ENCODE peak calls at places on chromosomes 3 and 15, in five cellular contexts. One of them, this sample, is unnamed.
A peak's percentile ranks its signal among the peaks of the same experiment; 100 is the strongest.

GRCh38 chr3:146895026-146895749 is 290.0 kb upstream of the PLSCR5 start:
- DNase-seq in mammary epithelial cell: peak; percentile 17
- DNase-seq in HCT116: no peak
- DNase-seq in K562: no peak
- DNase-seq in DND-41: no peak
- DNase-seq in this sample: no peak

GRCh38 chr3:13193320-13194284 is 120.4 kb upstream of the IQSEC1 start:
- DNase-seq in mammary epithelial cell: no peak
- DNase-seq in K562: no peak
- DNase-seq in DND-41: no peak
- DNase-seq in HCT116: no peak
- DNase-seq in this sample: no peak

GRCh38 chr3:197425485-197426131 is 127.2 kb upstream of the DLG1 start:
- DNase-seq in K562: no peak
- DNase-seq in HCT116: no peak
- DNase-seq in mammary epithelial cell: no peak
- DNase-seq in DND-41: no peak
- DNase-seq in this sample: no peak

GRCh38 chr15:58165661-58166060 is 27.5 kb downstream of the AQP9 start:
- DNase-seq in HCT116: no peak
- DNase-seq in DND-41: no peak
- DNase-seq in mammary epithelial cell: no peak
- DNase-seq in K562: peak; percentile 48
- DNase-seq in this sample: no peak

GRCh38 chr3:165130709-165131108 is 52.4 kb upstream of the SI start:
- DNase-seq in DND-41: no peak
- DNase-seq in HCT116: no peak
- DNase-seq in K562: no peak
- DNase-seq in mammary epithelial cell: no peak
- DNase-seq in this sample: no peak

GRCh38 chr3:196694202-196694638 is 17.8 kb downstream of the CEP19 start:
- DNase-seq in HCT116: no peak
- DNase-seq in DND-41: no peak
- DNase-seq in mammary epithelial cell: no peak
- DNase-seq in K562: no peak
- DNase-seq in this sample: peak; percentile 61

GRCh38 chr3:134404366-134404885 is 30.2 kb upstream of the AMOTL2 start:
- DNase-seq in K562: no peak
- DNase-seq in mammary epithelial cell: no peak
- DNase-seq in DND-41: no peak
- DNase-seq in HCT116: no peak
- DNase-seq in this sample: no peak

GRCh38 chr3:71219744-71220638 is 363.5 kb downstream of the FOXP1 start:
- DNase-seq in HCT116: no peak
- DNase-seq in DND-41: no peak
- DNase-seq in K562: no peak
- DNase-seq in mammary epithelial cell: no peak
- DNase-seq in this sample: no peak

GRCh38 chr3:144185291-144185690 is 213.7 kb downstream of the DIPK2A start:
- DNase-seq in HCT116: no peak
- DNase-seq in mammary epithelial cell: no peak
- DNase-seq in K562: no peak
- DNase-seq in DND-41: no peak
- DNase-seq in this sample: no peak

GRCh38 chr3:180408654-180409053 is 193.3 kb upstream of the TTC14 start:
- DNase-seq in K562: no peak
- DNase-seq in mammary epithelial cell: peak; percentile 87
- DNase-seq in DND-41: no peak
- DNase-seq in HCT116: no peak
- DNase-seq in this sample: no peak

GRCh38 chr3:31600435-31600834 is 67.7 kb downstream of the STT3B start:
- DNase-seq in K562: no peak
- DNase-seq in mammary epithelial cell: no peak
- DNase-seq in DND-41: no peak
- DNase-seq in HCT116: no peak
- DNase-seq in this sample: no peak

GRCh38 chr3:187026321-187026678 is 96.0 kb downstream of the ST6GAL1 start:
- DNase-seq in DND-41: no peak
- DNase-seq in HCT116: no peak
- DNase-seq in K562: no peak
- DNase-seq in mammary epithelial cell: no peak
- DNase-seq in this sample: no peak

GRCh38 chr3:187027531-187027936 is 97.2 kb downstream of the ST6GAL1 start:
- DNase-seq in HCT116: no peak
- DNase-seq in DND-41: no peak
- DNase-seq in K562: no peak
- DNase-seq in mammary epithelial cell: no peak
- DNase-seq in this sample: no peak

GRCh38 chr3:187036394-187036793 is 102.9 kb downstream of the RPL39L start:
- DNase-seq in K562: no peak
- DNase-seq in mammary epithelial cell: no peak
- DNase-seq in DND-41: no peak
- DNase-seq in HCT116: no peak
- DNase-seq in this sample: no peak

DNA sequence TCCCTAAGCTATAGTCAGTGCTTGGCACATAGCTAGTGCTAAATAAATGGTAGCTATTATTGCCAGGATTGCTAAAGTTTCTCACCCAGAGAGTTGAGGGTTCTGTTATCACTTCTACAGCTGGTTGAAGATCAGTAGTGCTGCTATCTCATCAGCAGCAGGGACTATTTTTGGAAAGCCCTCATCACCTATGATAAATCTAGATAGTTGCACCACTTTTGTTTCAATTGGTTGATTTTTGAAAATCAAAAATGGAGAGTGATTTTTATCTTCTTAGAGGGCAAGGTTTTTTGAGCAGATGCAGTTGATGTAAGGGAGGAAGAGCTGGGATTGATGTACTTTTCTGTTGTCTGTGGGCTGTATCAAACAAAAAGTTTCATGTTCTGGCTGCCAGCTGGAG is 101.6 kb downstream of the ST6GAL1 start:
- DNase-seq in DND-41: no peak
- DNase-seq in HCT116: no peak
- DNase-seq in K562: no peak
- DNase-seq in mammary epithelial cell: no peak
- DNase-seq in this sample: no peak
- H3K27ac ChIP-seq in DND-41: no peak overlapping the region
- H3K27ac ChIP-seq in HCT116: no peak overlapping the region
- H3K27ac ChIP-seq in K562: no peak overlapping the region
- H3K27ac ChIP-seq in mammary epithelial cell: no peak overlapping the region
- H3K27ac ChIP-seq in this sample: no peak overlapping the region

DNA sequence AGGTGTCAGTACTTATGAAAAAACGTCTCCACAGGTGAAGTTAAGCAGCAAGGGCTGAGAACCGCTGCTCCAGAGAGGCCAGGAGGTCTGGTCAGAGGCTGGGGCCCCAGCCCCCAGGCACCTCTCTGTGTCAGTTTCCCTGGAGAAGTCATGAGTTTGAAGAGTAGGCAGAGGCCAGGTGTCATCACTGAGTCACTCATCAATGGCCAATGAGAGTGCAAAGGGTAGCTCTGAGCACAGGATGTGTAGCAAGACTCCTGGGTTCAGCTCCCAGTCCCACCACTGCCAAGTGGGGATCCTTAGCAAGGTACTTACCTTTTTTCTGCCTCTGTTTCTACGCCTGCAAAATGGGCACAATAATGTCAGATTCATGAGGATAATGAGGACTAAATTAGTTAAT is 47.9 kb downstream of the CORO2B start:
- DNase-seq in HCT116: no peak
- DNase-seq in mammary epithelial cell: peak; percentile 53
- DNase-seq in DND-41: no peak
- DNase-seq in K562: no peak
- DNase-seq in this sample: no peak
- TF ChIP-seq EZH2 in HCT116: no peak
- TF ChIP-seq EZH2 in mammary epithelial cell: no peak
- TF ChIP-seq EZH2 in DND-41: no peak
- TF ChIP-seq EZH2 in K562: no peak
- TF ChIP-seq EZH2 in this sample: no peak

DNA sequence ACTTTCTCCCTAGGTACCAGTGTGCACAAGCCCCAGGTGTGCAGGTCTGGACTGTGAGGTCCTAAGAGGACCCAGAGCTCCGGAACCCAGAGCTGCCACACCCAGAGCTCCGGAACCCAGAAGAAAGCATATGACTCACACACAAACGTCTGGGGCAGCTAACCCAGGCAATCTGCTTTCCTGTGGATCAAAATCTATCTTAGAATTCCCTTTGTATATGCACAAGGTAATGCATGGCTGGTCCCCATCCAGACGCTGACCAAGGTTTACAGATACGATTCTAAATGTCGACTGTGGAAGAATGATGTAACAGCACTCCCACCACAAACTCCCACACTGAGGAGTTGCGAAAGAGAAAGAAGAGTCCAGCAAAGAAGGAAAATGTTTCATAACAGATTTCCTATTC is 15.7 kb downstream of the KCNMB2 start:
- DNase-seq in HCT116: no peak
- DNase-seq in DND-41: no peak
- DNase-seq in mammary epithelial cell: no peak
- DNase-seq in K562: no peak
- DNase-seq in this sample: no peak
- H3K4me3 ChIP-seq in HCT116: no peak overlapping the region
- H3K4me3 ChIP-seq in DND-41: no peak overlapping the region
- H3K4me3 ChIP-seq in mammary epithelial cell: no peak overlapping the region
- H3K4me3 ChIP-seq in K562: no peak overlapping the region
- H3K4me3 ChIP-seq in this sample: no peak overlapping the region

GRCh38 chr3:160450846-160451245 is 1.3 kb upstream of the TRIM59 start:
- DNase-seq in mammary epithelial cell: no peak
- DNase-seq in HCT116: no peak
- DNase-seq in DND-41: no peak
- DNase-seq in K562: peak; percentile 34
- DNase-seq in this sample: no peak

GRCh38 chr3:160449660-160450598 is at the start of gene TRIM59:
- DNase-seq in DND-41: no peak
- DNase-seq in HCT116: peak; percentile 94
- DNase-seq in mammary epithelial cell: peak; percentile 98
- DNase-seq in K562: peak; percentile 98
- DNase-seq in this sample: peak; percentile 93

GRCh38 chr3:160446522-160447056 is 3.0 kb downstream of the TRIM59 start:
- DNase-seq in DND-41: no peak
- DNase-seq in HCT116: no peak
- DNase-seq in K562: no peak
- DNase-seq in mammary epithelial cell: no peak
- DNase-seq in this sample: no peak

GRCh38 chr3:160447544-160447943 is 2.0 kb downstream of the TRIM59 start:
- DNase-seq in DND-41: no peak
- DNase-seq in mammary epithelial cell: peak; percentile 36
- DNase-seq in HCT116: no peak
- DNase-seq in K562: no peak
- DNase-seq in this sample: no peak

DNA sequence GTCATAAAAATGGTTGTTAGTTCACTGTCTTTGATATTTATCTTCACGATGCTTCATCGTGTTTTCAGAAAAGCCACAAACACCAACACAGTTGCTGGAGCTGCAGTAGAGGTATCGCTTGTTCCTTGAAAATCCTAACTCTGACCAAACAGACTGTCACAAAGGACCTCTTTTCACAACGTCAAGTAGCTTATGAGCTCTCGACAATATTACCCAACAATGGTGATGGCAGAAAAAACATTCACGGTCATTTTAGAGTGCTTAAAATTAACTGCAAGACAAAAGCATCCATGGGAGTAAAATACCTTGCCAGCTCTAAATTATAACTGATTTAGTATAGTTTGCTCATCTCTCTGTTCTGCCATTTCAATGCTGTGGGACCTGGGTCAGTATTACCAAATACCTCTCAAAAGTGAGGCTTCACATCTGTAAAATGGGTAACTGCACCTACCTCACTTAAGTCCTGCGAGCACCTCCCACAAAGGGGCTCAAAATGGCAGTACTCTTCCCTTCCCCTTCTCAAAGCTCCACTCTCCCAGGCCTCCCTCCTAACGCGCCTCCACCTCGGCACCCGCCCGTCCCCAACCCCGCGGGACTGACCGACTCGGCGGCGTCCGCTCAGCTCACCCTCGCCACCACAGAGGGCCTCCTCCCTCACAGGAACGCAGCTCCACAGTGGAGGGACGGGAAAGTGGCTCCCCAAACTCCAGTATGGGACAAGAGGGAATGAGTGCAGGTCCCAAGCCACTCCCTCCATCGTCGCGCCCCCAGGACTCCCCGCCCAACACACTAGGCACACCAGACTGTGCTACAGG is 534 bp downstream of the TRIM59 start:
- DNase-seq in K562: no peak
- DNase-seq in DND-41: no peak
- DNase-seq in mammary epithelial cell: no peak
- DNase-seq in HCT116: no peak
- DNase-seq in this sample: peak; percentile 26
- H3K27ac ChIP-seq in K562: peak overlapping the region; percentile 98
- H3K27ac ChIP-seq in DND-41: no peak overlapping the region
- H3K27ac ChIP-seq in mammary epithelial cell: peak overlapping the region; percentile 60
- H3K27ac ChIP-seq in HCT116: peak overlapping the region; percentile 92
- H3K27ac ChIP-seq in this sample: peak overlapping the region; percentile 53

DNA sequence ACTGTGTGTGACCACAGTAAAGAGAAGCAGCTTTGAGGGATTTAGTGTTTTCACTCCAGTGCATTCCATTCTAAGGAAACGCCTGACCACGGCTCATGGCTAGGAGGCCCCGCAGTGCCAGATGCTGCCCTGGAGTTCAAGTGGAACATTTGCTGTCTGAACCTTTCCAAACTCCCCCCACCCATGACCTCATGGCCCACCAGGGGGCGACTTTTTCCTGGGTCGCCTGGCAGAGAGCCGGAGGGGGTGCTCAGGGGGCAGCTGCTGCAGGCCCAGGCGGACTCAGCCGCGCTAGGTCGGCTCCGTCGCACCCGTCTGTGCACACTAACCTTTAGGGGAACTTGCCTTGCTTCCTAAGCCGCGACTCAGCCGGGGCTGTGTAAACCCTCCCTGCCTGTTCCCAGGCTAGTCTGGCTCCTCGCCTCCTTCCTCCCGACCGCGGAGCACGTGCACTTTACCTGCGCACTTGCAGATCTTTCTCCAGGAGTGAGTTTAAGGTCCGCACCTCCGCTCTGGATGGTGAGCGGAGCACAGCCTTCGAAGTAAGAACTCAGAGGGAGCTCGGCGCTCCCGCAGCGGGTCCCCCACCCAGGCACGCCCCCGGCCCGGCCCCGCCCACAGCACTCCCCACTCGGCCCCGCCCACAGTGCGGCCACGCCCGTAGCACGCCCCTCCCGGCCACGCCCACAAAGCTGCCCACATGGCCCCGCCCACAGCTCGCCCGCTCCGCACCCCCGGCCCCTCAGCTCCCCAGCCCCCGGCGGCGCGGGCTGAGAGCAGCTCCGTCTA is at the start of gene OCA2:
- DNase-seq in DND-41: no peak
- DNase-seq in K562: peak; percentile 94
- DNase-seq in mammary epithelial cell: no peak
- DNase-seq in HCT116: no peak
- DNase-seq in this sample: peak; percentile 75
- TF ChIP-seq EZH2 in DND-41: no peak
- TF ChIP-seq EZH2 in K562: no peak
- TF ChIP-seq EZH2 in mammary epithelial cell: no peak
- TF ChIP-seq EZH2 in HCT116: no peak
- TF ChIP-seq EZH2 in this sample: no peak